ENCODE peak calls at places on chromosomes 2 and 18, in nine cellular contexts. R is NCI-H2029 treated with DMSO at 0.1 percent for 48 hours; T is NCI-H226; Y is stimulated activated CD4-positive, alpha-beta T cell treated with anti-CD3 and anti-CD28 coated beads, Interleukin-1b, Interleukin-23, amount 100 ng/mL, for 1 hour; H is AG08396; E is NCI-H2081; V is AG08395; M is astrocyte of the cerebellum; F is GM23338. K is an unnamed sample.

GRCh38 chr2:211354481-211354880 is 798.1 kb downstream of the CPS1 start:
- DNase-seq in H (no peak), E (no peak), Y (no peak), F (no peak), T (no peak), V (no peak), R (no peak), M (no peak), K (no peak)

GRCh38 chr2:1607971-1608688 is 136.2 kb downstream of the PXDN start:
- DNase-seq in T (no peak), V (no peak), F (no peak), E (no peak), M (no peak), Y (no peak), H (peak; percentile 49), R (no peak), K (peak; percentile 87)

GRCh38 chr2:73028841-73029240 is 42.7 kb downstream of the SFXN5 start:
- DNase-seq in R (no peak), M (no peak), Y (no peak), F (no peak), T (no peak), H (no peak), V (no peak), E (no peak), K (no peak)

GRCh38 chr2:112891333-112891950 is 19.5 kb upstream of the IL37 start:
- DNase-seq in F (no peak), E (no peak), R (no peak), T (peak; percentile 67), H (no peak), V (no peak), M (no peak), Y (no peak), K (peak; percentile 98)

GRCh38 chr2:232501794-232502499 is 14.3 kb upstream of the ECEL1 start:
- DNase-seq in R (no peak), E (no peak), M (no peak), F (no peak), Y (no peak), V (no peak), T (no peak), H (no peak), K (no peak)

GRCh38 chr2:147595200-147595599 is 249.6 kb upstream of the ACVR2A start:
- DNase-seq in H (no peak), Y (no peak), T (no peak), V (no peak), F (no peak), R (no peak), E (no peak), M (no peak), K (no peak)

GRCh38 chr2:219475697-219476604 is 22.7 kb upstream of the GMPPA start:
- DNase-seq in Y (no peak), F (peak; percentile 90), R (no peak), T (no peak), E (no peak), H (peak; percentile 69), M (no peak), V (peak; percentile 45), K (no peak)

GRCh38 chr2:23541453-23542334 is 156.7 kb downstream of the KLHL29 start:
- DNase-seq in V (peak; percentile 55), T (no peak), E (peak; percentile 63), R (no peak), F (no peak), Y (no peak), M (no peak), H (no peak), K (no peak)

GRCh38 chr2:225763711-225764110 is 364.2 kb downstream of the NYAP2 start:
- DNase-seq in R (no peak), M (no peak), Y (no peak), T (no peak), V (no peak), H (no peak), E (no peak), F (no peak), K (no peak)

GRCh38 chr2:70132244-70133126 is 45.2 kb downstream of the PCBP1 start:
- DNase-seq in R (peak; percentile 77), T (no peak), H (no peak), Y (no peak), M (no peak), F (no peak), E (peak; percentile 36), V (peak; percentile 53), K (peak; percentile 61)

GRCh38 chr2:49403722-49404507 is 249.6 kb upstream of the FSHR start:
- DNase-seq in M (no peak), T (no peak), H (no peak), Y (no peak), V (no peak), E (peak; percentile 44), F (peak; percentile 45), R (no peak), K (no peak)

GRCh38 chr2:85675866-85676548 is 8.0 kb upstream of the SFTPB start:
- DNase-seq in T (no peak), F (no peak), M (no peak), E (no peak), R (no peak), Y (no peak), H (no peak), V (no peak), K (no peak)

GRCh38 chr2:43898958-43899346 is 60.2 kb downstream of the ABCG8 start:
- DNase-seq in Y (no peak), E (no peak), F (no peak), H (no peak), R (no peak), V (no peak), T (no peak), M (no peak), K (no peak)

GRCh38 chr2:101617786-101618185 is 79.7 kb upstream of the MAP4K4 start:
- DNase-seq in M (peak; percentile 19), H (no peak), V (no peak), R (no peak), T (no peak), E (no peak), F (no peak), Y (no peak), K (no peak)

GRCh38 chr2:152499921-152500320 is 164.9 kb downstream of the FMNL2 start:
- DNase-seq in T (no peak), M (no peak), Y (no peak), R (no peak), V (no peak), H (no peak), F (no peak), E (no peak), K (no peak)

GRCh38 chr2:201827621-201828020 is 21.3 kb downstream of the CDK15 start:
- DNase-seq in V (peak; percentile 19), M (no peak), T (no peak), F (no peak), R (no peak), Y (no peak), H (no peak), E (no peak), K (no peak)

GRCh38 chr2:208366215-208367132 is 40.1 kb upstream of the PTH2R start:
- DNase-seq in H (no peak), M (no peak), R (no peak), Y (no peak), V (no peak), F (no peak), T (no peak), E (no peak), K (no peak)

GRCh38 chr2:224638338-224638823 is 53.2 kb upstream of the CUL3 start:
- DNase-seq in F (no peak), Y (no peak), V (no peak), T (no peak), H (no peak), R (no peak), M (no peak), E (no peak), K (no peak)

GRCh38 chr2:151771599-151772358 is 37.5 kb upstream of the NEB start:
- DNase-seq in F (no peak), M (peak; percentile 19), V (peak; percentile 86), E (no peak), R (no peak), H (peak; percentile 87), T (no peak), Y (no peak), K (no peak)

GRCh38 chr2:138536302-138536701 is 34.7 kb downstream of the SPOPL start:
- DNase-seq in M (peak; percentile 51), R (no peak), F (peak; percentile 60), V (peak; percentile 42), Y (no peak), E (peak; percentile 19), T (no peak), H (no peak), K (peak; percentile 44)

GRCh38 chr18:79139206-79139605 is 70.0 kb downstream of the ATP9B start:
- DNase-seq in T (no peak), R (no peak), V (no peak), F (no peak), M (no peak), E (no peak), H (no peak), Y (no peak), K (no peak)

K was measured in foreskin keratinocyte.